ENCODE peak calls at places on chromosomes 6 and 20, in ten cellular contexts. E is HT-29; Q is left cardiac atrium; P is NCI-H1105; T is COR-L47; R is pons; F is GM13977; X is left lobe of liver; C is occipital lobe; K is naive thymus-derived CD8-positive, alpha-beta T cell. G is an unnamed sample.

GRCh38 chr6:168104636-168105035 is 25.6 kb upstream of the FRMD1 start:
- DNase-seq in E (no peak), Q (peak; percentile 11), P (no peak), T (no peak), R (no peak), F (no peak), X (no peak), C (no peak), K (no peak), G (no peak)

GRCh38 chr20:34907616-34908469 is 31.4 kb downstream of the ACSS2 start:
- DNase-seq in E (peak; percentile 92), Q (peak; percentile 83), P (peak; percentile 55), T (peak; percentile 26), R (peak; percentile 32), F (no peak), X (no peak), C (no peak), K (peak; percentile 12), G (peak; percentile 67)

GRCh38 chr20:5095931-5096330 is 23.8 kb downstream of the PCNA start:
- DNase-seq in E (no peak), Q (no peak), P (no peak), T (no peak), R (no peak), F (no peak), X (no peak), C (no peak), K (no peak), G (peak; percentile 97)

GRCh38 chr20:7361321-7361720 is 578.9 kb downstream of the HAO1 start:
- DNase-seq in E (no peak), Q (no peak), P (no peak), T (peak; percentile 73), R (peak; percentile 59), F (no peak), X (no peak), C (no peak), K (no peak), G (no peak)

GRCh38 chr6:137827411-137827940 is 39.6 kb upstream of the TNFAIP3 start:
- DNase-seq in E (no peak), Q (no peak), P (no peak), T (no peak), R (no peak), F (no peak), X (no peak), C (no peak), K (no peak), G (no peak)

GRCh38 chr20:58714923-58715708 is 22.5 kb downstream of the NPEPL1 start:
- DNase-seq in E (no peak), Q (no peak), P (no peak), T (no peak), R (no peak), F (peak; percentile 10), X (peak; percentile 28), C (no peak), K (no peak), G (no peak)

GRCh38 chr6:149723771-149724417 is 6.0 kb upstream of the LATS1 start:
- DNase-seq in E (peak; percentile 77), Q (peak; percentile 36), P (peak; percentile 49), T (peak; percentile 29), R (peak; percentile 90), F (no peak), X (peak; percentile 57), C (no peak), K (peak; percentile 48), G (peak; percentile 66)

GRCh38 chr6:135360222-135360621 is 137.3 kb downstream of the AHI1 start:
- DNase-seq in E (no peak), Q (no peak), P (no peak), T (no peak), R (no peak), F (no peak), X (no peak), C (no peak), K (no peak), G (no peak)

GRCh38 chr20:50508171-50508761 is 1.9 kb upstream of the PTPN1 start:
- DNase-seq in E (no peak), Q (no peak), P (no peak), T (no peak), R (no peak), F (no peak), X (peak; percentile 40), C (no peak), K (no peak), G (no peak)

GRCh38 chr6:72969666-72970065 is 255.6 kb downstream of the KHDC1L start:
- DNase-seq in E (no peak), Q (no peak), P (no peak), T (no peak), R (no peak), F (no peak), X (no peak), C (no peak), K (no peak), G (no peak)

GRCh38 chr6:163416640-163417253 is 2.2 kb downstream of the QKI start:
- DNase-seq in E (peak; percentile 29), Q (no peak), P (peak; percentile 67), T (no peak), R (peak; percentile 93), F (no peak), X (no peak), C (no peak), K (peak; percentile 49), G (peak; percentile 66)

GRCh38 chr6:166877906-166878305 is 78.4 kb downstream of the RNASET2 start:
- DNase-seq in E (peak; percentile 14), Q (no peak), P (no peak), T (no peak), R (no peak), F (no peak), X (no peak), C (no peak), K (no peak), G (no peak)

GRCh38 chr20:36465109-36466080 is 75.9 kb upstream of the MYL9 start:
- DNase-seq in E (no peak), Q (peak; percentile 72), P (no peak), T (peak; percentile 56), R (no peak), F (no peak), X (no peak), C (no peak), K (no peak), G (peak; percentile 43)

GRCh38 chr6:128725271-128726233 is 157.4 kb upstream of the LAMA2 start:
- DNase-seq in E (peak; percentile 68), Q (no peak), P (peak; percentile 17), T (no peak), R (peak; percentile 61), F (no peak), X (no peak), C (no peak), K (no peak), G (peak; percentile 62)

GRCh38 chr20:51978081-51978501 is 175.8 kb upstream of the SALL4 start:
- DNase-seq in E (no peak), Q (no peak), P (peak; percentile 45), T (no peak), R (no peak), F (no peak), X (no peak), C (no peak), K (no peak), G (no peak)